ENCODE peak calls at places on chromosomes 3 and 15, in eight cellular contexts. One of them, this sample, is unnamed.

GRCh38 chr3:112995800-112996199 is 5.0 kb downstream of the GTPBP8 start:
- DNase-seq in NB4: no peak
- DNase-seq in caudate nucleus: no peak
- DNase-seq in activated T-helper 1 cell treated with anti-CD3 and anti-CD28 coated beads, Interleukin-2, amount 50 U/mL, for 16 hours: no peak
- DNase-seq in NCI-H1694: no peak
- DNase-seq in activated CD8-positive, alpha-beta T cell treated with anti-CD3 and anti-CD28 coated beads for 36 hours: no peak
- DNase-seq in RCC 7860: no peak
- DNase-seq in hippocampal formation: no peak
- DNase-seq in this sample: no peak

GRCh38 chr3:159763466-159764210 is 225.0 kb upstream of the IL12A start:
- DNase-seq in caudate nucleus: peak
- DNase-seq in activated CD8-positive, alpha-beta T cell treated with anti-CD3 and anti-CD28 coated beads for 36 hours: peak
- DNase-seq in hippocampal formation: peak
- DNase-seq in RCC 7860: peak
- DNase-seq in activated T-helper 1 cell treated with anti-CD3 and anti-CD28 coated beads, Interleukin-2, amount 50 U/mL, for 16 hours: no peak
- DNase-seq in NCI-H1694: no peak
- DNase-seq in NB4: no peak
- DNase-seq in this sample: peak

GRCh38 chr3:189871384-189871783 is 240.2 kb downstream of the TP63 start:
- DNase-seq in caudate nucleus: no peak
- DNase-seq in NCI-H1694: no peak
- DNase-seq in hippocampal formation: no peak
- DNase-seq in activated T-helper 1 cell treated with anti-CD3 and anti-CD28 coated beads, Interleukin-2, amount 50 U/mL, for 16 hours: no peak
- DNase-seq in RCC 7860: no peak
- DNase-seq in NB4: no peak
- DNase-seq in activated CD8-positive, alpha-beta T cell treated with anti-CD3 and anti-CD28 coated beads for 36 hours: no peak
- DNase-seq in this sample: no peak

GRCh38 chr3:189570916-189571315 is 60.3 kb upstream of the TP63 start:
- DNase-seq in hippocampal formation: no peak
- DNase-seq in NB4: no peak
- DNase-seq in caudate nucleus: no peak
- DNase-seq in RCC 7860: no peak
- DNase-seq in NCI-H1694: no peak
- DNase-seq in activated T-helper 1 cell treated with anti-CD3 and anti-CD28 coated beads, Interleukin-2, amount 50 U/mL, for 16 hours: no peak
- DNase-seq in activated CD8-positive, alpha-beta T cell treated with anti-CD3 and anti-CD28 coated beads for 36 hours: no peak
- DNase-seq in this sample: no peak

GRCh38 chr15:44193651-44194396 is 1.2 kb downstream of the FRMD5 start:
- DNase-seq in activated T-helper 1 cell treated with anti-CD3 and anti-CD28 coated beads, Interleukin-2, amount 50 U/mL, for 16 hours: no peak
- DNase-seq in hippocampal formation: peak
- DNase-seq in caudate nucleus: no peak
- DNase-seq in activated CD8-positive, alpha-beta T cell treated with anti-CD3 and anti-CD28 coated beads for 36 hours: peak
- DNase-seq in RCC 7860: peak
- DNase-seq in NB4: no peak
- DNase-seq in NCI-H1694: peak
- DNase-seq in this sample: peak

GRCh38 chr3:52471371-52472238 is 16.2 kb downstream of the NISCH start:
- DNase-seq in caudate nucleus: no peak
- DNase-seq in RCC 7860: peak
- DNase-seq in NCI-H1694: no peak
- DNase-seq in NB4: peak
- DNase-seq in hippocampal formation: peak
- DNase-seq in activated CD8-positive, alpha-beta T cell treated with anti-CD3 and anti-CD28 coated beads for 36 hours: peak
- DNase-seq in activated T-helper 1 cell treated with anti-CD3 and anti-CD28 coated beads, Interleukin-2, amount 50 U/mL, for 16 hours: no peak
- DNase-seq in this sample: peak

GRCh38 chr3:5072100-5072816 is 49.8 kb upstream of the ARL8B start:
- DNase-seq in activated T-helper 1 cell treated with anti-CD3 and anti-CD28 coated beads, Interleukin-2, amount 50 U/mL, for 16 hours: no peak
- DNase-seq in NCI-H1694: no peak
- DNase-seq in RCC 7860: no peak
- DNase-seq in caudate nucleus: no peak
- DNase-seq in NB4: peak
- DNase-seq in hippocampal formation: no peak
- DNase-seq in activated CD8-positive, alpha-beta T cell treated with anti-CD3 and anti-CD28 coated beads for 36 hours: no peak
- DNase-seq in this sample: no peak

GRCh38 chr3:63015614-63016016 is 140.4 kb upstream of the CADPS start:
- DNase-seq in hippocampal formation: peak
- DNase-seq in activated CD8-positive, alpha-beta T cell treated with anti-CD3 and anti-CD28 coated beads for 36 hours: no peak
- DNase-seq in caudate nucleus: no peak
- DNase-seq in activated T-helper 1 cell treated with anti-CD3 and anti-CD28 coated beads, Interleukin-2, amount 50 U/mL, for 16 hours: no peak
- DNase-seq in RCC 7860: no peak
- DNase-seq in NB4: peak
- DNase-seq in NCI-H1694: no peak
- DNase-seq in this sample: no peak

GRCh38 chr3:72353236-72354105 is 494.8 kb downstream of the SHQ1 start:
- DNase-seq in NCI-H1694: no peak
- DNase-seq in hippocampal formation: no peak
- DNase-seq in activated CD8-positive, alpha-beta T cell treated with anti-CD3 and anti-CD28 coated beads for 36 hours: no peak
- DNase-seq in NB4: no peak
- DNase-seq in RCC 7860: no peak
- DNase-seq in activated T-helper 1 cell treated with anti-CD3 and anti-CD28 coated beads, Interleukin-2, amount 50 U/mL, for 16 hours: no peak
- DNase-seq in caudate nucleus: no peak
- DNase-seq in this sample: no peak

GRCh38 chr3:49454898-49455681 is 15.0 kb upstream of the DAG1 start:
- DNase-seq in caudate nucleus: no peak
- DNase-seq in NCI-H1694: no peak
- DNase-seq in NB4: no peak
- DNase-seq in activated T-helper 1 cell treated with anti-CD3 and anti-CD28 coated beads, Interleukin-2, amount 50 U/mL, for 16 hours: no peak
- DNase-seq in RCC 7860: no peak
- DNase-seq in hippocampal formation: no peak
- DNase-seq in activated CD8-positive, alpha-beta T cell treated with anti-CD3 and anti-CD28 coated beads for 36 hours: no peak
- DNase-seq in this sample: no peak

GRCh38 chr3:65914740-65915366 is 123.9 kb downstream of the MAGI1 start:
- DNase-seq in caudate nucleus: no peak
- DNase-seq in activated CD8-positive, alpha-beta T cell treated with anti-CD3 and anti-CD28 coated beads for 36 hours: no peak
- DNase-seq in NB4: peak
- DNase-seq in NCI-H1694: no peak
- DNase-seq in activated T-helper 1 cell treated with anti-CD3 and anti-CD28 coated beads, Interleukin-2, amount 50 U/mL, for 16 hours: no peak
- DNase-seq in RCC 7860: no peak
- DNase-seq in hippocampal formation: no peak
- DNase-seq in this sample: no peak